ENCODE peak calls at places on chromosomes 4 and X, in ten cellular contexts. One of them, this sample, is unnamed.

GRCh38 chrX:132023117-132023895 is at the start of gene STK26:
- DNase-seq in HCT116: peak
- DNase-seq in lung: peak
- DNase-seq in astrocyte: peak
- DNase-seq in effector memory CD8-positive, alpha-beta T cell: peak
- DNase-seq in SW480: peak
- DNase-seq in HFF-Myc: no peak
- DNase-seq in SJSA1: peak
- DNase-seq in fibroblast of mammary gland: peak
- DNase-seq in kidney tubule cell: peak
- DNase-seq in this sample: peak

GRCh38 chr4:101265816-101266172 is 81.5 kb downstream of the PPP3CA start:
- DNase-seq in HCT116: no peak
- DNase-seq in lung: no peak
- DNase-seq in astrocyte: no peak
- DNase-seq in effector memory CD8-positive, alpha-beta T cell: no peak
- DNase-seq in SW480: peak
- DNase-seq in HFF-Myc: no peak
- DNase-seq in SJSA1: no peak
- DNase-seq in fibroblast of mammary gland: no peak
- DNase-seq in kidney tubule cell: no peak
- DNase-seq in this sample: no peak

GRCh38 chrX:3448563-3448962 is 102.1 kb upstream of the MXRA5 start:
- DNase-seq in HCT116: no peak
- DNase-seq in lung: no peak
- DNase-seq in astrocyte: no peak
- DNase-seq in effector memory CD8-positive, alpha-beta T cell: no peak
- DNase-seq in SW480: no peak
- DNase-seq in HFF-Myc: no peak
- DNase-seq in SJSA1: no peak
- DNase-seq in fibroblast of mammary gland: no peak
- DNase-seq in kidney tubule cell: no peak
- DNase-seq in this sample: no peak

GRCh38 chr4:165971941-165972340 is 98.9 kb downstream of the TLL1 start:
- DNase-seq in HCT116: no peak
- DNase-seq in lung: no peak
- DNase-seq in astrocyte: peak
- DNase-seq in effector memory CD8-positive, alpha-beta T cell: no peak
- DNase-seq in SW480: no peak
- DNase-seq in HFF-Myc: no peak
- DNase-seq in SJSA1: no peak
- DNase-seq in fibroblast of mammary gland: peak
- DNase-seq in kidney tubule cell: peak
- DNase-seq in this sample: no peak

GRCh38 chrX:21741378-21741777 is 16.5 kb downstream of the SMPX start:
- DNase-seq in HCT116: no peak
- DNase-seq in lung: no peak
- DNase-seq in astrocyte: no peak
- DNase-seq in effector memory CD8-positive, alpha-beta T cell: no peak
- DNase-seq in SW480: no peak
- DNase-seq in HFF-Myc: no peak
- DNase-seq in SJSA1: no peak
- DNase-seq in fibroblast of mammary gland: no peak
- DNase-seq in kidney tubule cell: no peak
- DNase-seq in this sample: no peak

GRCh38 chrX:49921109-49921508 is 1.3 kb upstream of the CLCN5 start:
- DNase-seq in HCT116: no peak
- DNase-seq in lung: no peak
- DNase-seq in astrocyte: no peak
- DNase-seq in effector memory CD8-positive, alpha-beta T cell: no peak
- DNase-seq in SW480: no peak
- DNase-seq in HFF-Myc: no peak
- DNase-seq in SJSA1: no peak
- DNase-seq in fibroblast of mammary gland: no peak
- DNase-seq in kidney tubule cell: no peak
- DNase-seq in this sample: no peak

GRCh38 chr4:185880571-185880970 is 68.6 kb upstream of the SORBS2 start:
- DNase-seq in HCT116: no peak
- DNase-seq in lung: no peak
- DNase-seq in astrocyte: no peak
- DNase-seq in effector memory CD8-positive, alpha-beta T cell: no peak
- DNase-seq in SW480: no peak
- DNase-seq in HFF-Myc: no peak
- DNase-seq in SJSA1: no peak
- DNase-seq in fibroblast of mammary gland: no peak
- DNase-seq in kidney tubule cell: no peak
- DNase-seq in this sample: peak

GRCh38 chr4:90245837-90246236 is 118.6 kb downstream of the CCSER1 start:
- DNase-seq in HCT116: no peak
- DNase-seq in lung: no peak
- DNase-seq in astrocyte: no peak
- DNase-seq in effector memory CD8-positive, alpha-beta T cell: no peak
- DNase-seq in SW480: no peak
- DNase-seq in HFF-Myc: no peak
- DNase-seq in SJSA1: no peak
- DNase-seq in fibroblast of mammary gland: no peak
- DNase-seq in kidney tubule cell: no peak
- DNase-seq in this sample: no peak

GRCh38 chr4:176841730-176842129 is 49.0 kb upstream of the VEGFC start:
- DNase-seq in HCT116: no peak
- DNase-seq in lung: no peak
- DNase-seq in astrocyte: peak
- DNase-seq in effector memory CD8-positive, alpha-beta T cell: no peak
- DNase-seq in SW480: no peak
- DNase-seq in HFF-Myc: peak
- DNase-seq in SJSA1: peak
- DNase-seq in fibroblast of mammary gland: peak
- DNase-seq in kidney tubule cell: peak
- DNase-seq in this sample: no peak

GRCh38 chrX:40772290-40772689 is 36.9 kb upstream of the MED14 start:
- DNase-seq in HCT116: peak
- DNase-seq in lung: no peak
- DNase-seq in astrocyte: peak
- DNase-seq in effector memory CD8-positive, alpha-beta T cell: no peak
- DNase-seq in SW480: no peak
- DNase-seq in HFF-Myc: peak
- DNase-seq in SJSA1: no peak
- DNase-seq in fibroblast of mammary gland: peak
- DNase-seq in kidney tubule cell: peak
- DNase-seq in this sample: no peak

GRCh38 chr4:102675142-102675541 is 85.6 kb downstream of the MANBA start:
- DNase-seq in HCT116: no peak
- DNase-seq in lung: no peak
- DNase-seq in astrocyte: peak
- DNase-seq in effector memory CD8-positive, alpha-beta T cell: no peak
- DNase-seq in SW480: no peak
- DNase-seq in HFF-Myc: no peak
- DNase-seq in SJSA1: no peak
- DNase-seq in fibroblast of mammary gland: no peak
- DNase-seq in kidney tubule cell: no peak
- DNase-seq in this sample: no peak

GRCh38 chrX:14670819-14671218 is 141.5 kb downstream of the GLRA2 start:
- DNase-seq in HCT116: no peak
- DNase-seq in lung: no peak
- DNase-seq in astrocyte: no peak
- DNase-seq in effector memory CD8-positive, alpha-beta T cell: no peak
- DNase-seq in SW480: no peak
- DNase-seq in HFF-Myc: no peak
- DNase-seq in SJSA1: no peak
- DNase-seq in fibroblast of mammary gland: no peak
- DNase-seq in kidney tubule cell: no peak
- DNase-seq in this sample: no peak

GRCh38 chrX:10833299-10834169 is 213.1 kb upstream of the MID1 start:
- DNase-seq in HCT116: no peak
- DNase-seq in lung: peak
- DNase-seq in astrocyte: peak
- DNase-seq in effector memory CD8-positive, alpha-beta T cell: no peak
- DNase-seq in SW480: no peak
- DNase-seq in HFF-Myc: no peak
- DNase-seq in SJSA1: no peak
- DNase-seq in fibroblast of mammary gland: peak
- DNase-seq in kidney tubule cell: peak
- DNase-seq in this sample: peak

GRCh38 chr4:129583868-129584267 is 487.9 kb downstream of the C4orf33 start:
- DNase-seq in HCT116: no peak
- DNase-seq in lung: no peak
- DNase-seq in astrocyte: no peak
- DNase-seq in effector memory CD8-positive, alpha-beta T cell: no peak
- DNase-seq in SW480: no peak
- DNase-seq in HFF-Myc: no peak
- DNase-seq in SJSA1: no peak
- DNase-seq in fibroblast of mammary gland: peak
- DNase-seq in kidney tubule cell: no peak
- DNase-seq in this sample: no peak

GRCh38 chrX:136823175-136823574 is 42.4 kb upstream of the ARHGEF6 start:
- DNase-seq in HCT116: no peak
- DNase-seq in lung: no peak
- DNase-seq in astrocyte: peak
- DNase-seq in effector memory CD8-positive, alpha-beta T cell: no peak
- DNase-seq in SW480: no peak
- DNase-seq in HFF-Myc: no peak
- DNase-seq in SJSA1: peak
- DNase-seq in fibroblast of mammary gland: peak
- DNase-seq in kidney tubule cell: peak
- DNase-seq in this sample: no peak

GRCh38 chrX:74383611-74384010 is 37.7 kb upstream of the SLC16A2 start:
- DNase-seq in HCT116: peak
- DNase-seq in lung: peak
- DNase-seq in astrocyte: peak
- DNase-seq in effector memory CD8-positive, alpha-beta T cell: no peak
- DNase-seq in SW480: peak
- DNase-seq in HFF-Myc: peak
- DNase-seq in SJSA1: peak
- DNase-seq in fibroblast of mammary gland: peak
- DNase-seq in kidney tubule cell: peak
- DNase-seq in this sample: peak

GRCh38 chrX:138127314-138127713 is 561.4 kb downstream of the ZIC3 start:
- DNase-seq in HCT116: no peak
- DNase-seq in lung: no peak
- DNase-seq in astrocyte: peak
- DNase-seq in effector memory CD8-positive, alpha-beta T cell: no peak
- DNase-seq in SW480: no peak
- DNase-seq in HFF-Myc: no peak
- DNase-seq in SJSA1: peak
- DNase-seq in fibroblast of mammary gland: peak
- DNase-seq in kidney tubule cell: peak
- DNase-seq in this sample: no peak

GRCh38 chr4:188839704-188840103 is 700.5 kb downstream of the TRIML1 start:
- DNase-seq in HCT116: no peak
- DNase-seq in lung: no peak
- DNase-seq in astrocyte: no peak
- DNase-seq in effector memory CD8-positive, alpha-beta T cell: no peak
- DNase-seq in SW480: no peak
- DNase-seq in HFF-Myc: peak
- DNase-seq in SJSA1: no peak
- DNase-seq in fibroblast of mammary gland: peak
- DNase-seq in kidney tubule cell: no peak
- DNase-seq in this sample: no peak

GRCh38 chr4:101200561-101200960 is 146.8 kb downstream of the PPP3CA start:
- DNase-seq in HCT116: peak
- DNase-seq in lung: no peak
- DNase-seq in astrocyte: peak
- DNase-seq in effector memory CD8-positive, alpha-beta T cell: no peak
- DNase-seq in SW480: no peak
- DNase-seq in HFF-Myc: peak
- DNase-seq in SJSA1: peak
- DNase-seq in fibroblast of mammary gland: peak
- DNase-seq in kidney tubule cell: peak
- DNase-seq in this sample: no peak

GRCh38 chrX:154597221-154597620 is 12.3 kb downstream of the CTAG1A start:
- DNase-seq in HCT116: no peak
- DNase-seq in lung: no peak
- DNase-seq in astrocyte: no peak
- DNase-seq in effector memory CD8-positive, alpha-beta T cell: no peak
- DNase-seq in SW480: no peak
- DNase-seq in HFF-Myc: no peak
- DNase-seq in SJSA1: no peak
- DNase-seq in fibroblast of mammary gland: no peak
- DNase-seq in kidney tubule cell: no peak
- DNase-seq in this sample: no peak

GRCh38 chr4:22312113-22312512 is 203.8 kb downstream of the ADGRA3 start:
- DNase-seq in HCT116: no peak
- DNase-seq in lung: no peak
- DNase-seq in astrocyte: no peak
- DNase-seq in effector memory CD8-positive, alpha-beta T cell: no peak
- DNase-seq in SW480: no peak
- DNase-seq in HFF-Myc: no peak
- DNase-seq in SJSA1: no peak
- DNase-seq in fibroblast of mammary gland: no peak
- DNase-seq in kidney tubule cell: no peak
- DNase-seq in this sample: no peak

GRCh38 chr4:151801547-151802516 is 41.0 kb upstream of the GATB start:
- DNase-seq in HCT116: peak
- DNase-seq in lung: peak
- DNase-seq in astrocyte: no peak
- DNase-seq in effector memory CD8-positive, alpha-beta T cell: peak
- DNase-seq in SW480: peak
- DNase-seq in HFF-Myc: no peak
- DNase-seq in SJSA1: peak
- DNase-seq in fibroblast of mammary gland: peak
- DNase-seq in kidney tubule cell: peak
- DNase-seq in this sample: peak

GRCh38 chr4:88985088-88985779 is 71.8 kb downstream of the FAM13A start:
- DNase-seq in HCT116: no peak
- DNase-seq in lung: no peak
- DNase-seq in astrocyte: peak
- DNase-seq in effector memory CD8-positive, alpha-beta T cell: no peak
- DNase-seq in SW480: no peak
- DNase-seq in HFF-Myc: no peak
- DNase-seq in SJSA1: no peak
- DNase-seq in fibroblast of mammary gland: peak
- DNase-seq in kidney tubule cell: no peak
- DNase-seq in this sample: no peak

GRCh38 chr4:98524271-98524670 is 134.1 kb downstream of the TSPAN5 start:
- DNase-seq in HCT116: no peak
- DNase-seq in lung: no peak
- DNase-seq in astrocyte: no peak
- DNase-seq in effector memory CD8-positive, alpha-beta T cell: no peak
- DNase-seq in SW480: no peak
- DNase-seq in HFF-Myc: no peak
- DNase-seq in SJSA1: no peak
- DNase-seq in fibroblast of mammary gland: no peak
- DNase-seq in kidney tubule cell: no peak
- DNase-seq in this sample: no peak

GRCh38 chrX:13131511-13132137 is 87.2 kb upstream of the FAM9C start:
- DNase-seq in HCT116: no peak
- DNase-seq in lung: no peak
- DNase-seq in astrocyte: no peak
- DNase-seq in effector memory CD8-positive, alpha-beta T cell: peak
- DNase-seq in SW480: peak
- DNase-seq in HFF-Myc: no peak
- DNase-seq in SJSA1: peak
- DNase-seq in fibroblast of mammary gland: no peak
- DNase-seq in kidney tubule cell: no peak
- DNase-seq in this sample: no peak

GRCh38 chr4:128480945-128481344 is 193.3 kb upstream of the PGRMC2 start:
- DNase-seq in HCT116: no peak
- DNase-seq in lung: no peak
- DNase-seq in astrocyte: no peak
- DNase-seq in effector memory CD8-positive, alpha-beta T cell: no peak
- DNase-seq in SW480: no peak
- DNase-seq in HFF-Myc: no peak
- DNase-seq in SJSA1: no peak
- DNase-seq in fibroblast of mammary gland: no peak
- DNase-seq in kidney tubule cell: no peak
- DNase-seq in this sample: no peak

GRCh38 chr4:87038837-87039715 is 104.3 kb downstream of the AFF1 start:
- DNase-seq in HCT116: no peak
- DNase-seq in lung: no peak
- DNase-seq in astrocyte: peak
- DNase-seq in effector memory CD8-positive, alpha-beta T cell: no peak
- DNase-seq in SW480: peak
- DNase-seq in HFF-Myc: no peak
- DNase-seq in SJSA1: peak
- DNase-seq in fibroblast of mammary gland: peak
- DNase-seq in kidney tubule cell: peak
- DNase-seq in this sample: no peak

GRCh38 chr4:110287130-110287529 is 88.7 kb upstream of the ELOVL6 start:
- DNase-seq in HCT116: peak
- DNase-seq in lung: no peak
- DNase-seq in astrocyte: peak
- DNase-seq in effector memory CD8-positive, alpha-beta T cell: no peak
- DNase-seq in SW480: peak
- DNase-seq in HFF-Myc: peak
- DNase-seq in SJSA1: peak
- DNase-seq in fibroblast of mammary gland: peak
- DNase-seq in kidney tubule cell: peak
- DNase-seq in this sample: no peak